ENCODE peak calls at places on chromosome 19, in ten cellular contexts. S is aorta, C is AG09319, P is nucleus accumbens, H is HFFc6, Z is smooth muscle cell of the brain vasculature, J is heart left ventricle, Y is AG04450, E is cardiac fibroblast, D is esophagus squamous epithelium. R is an unnamed sample.

GRCh38 chr19:13838943-13839192 is 38.1 kb upstream of the NANOS3 start:
- DNase-seq in H (no peak), Y (no peak), C (no peak), J (no peak), D (no peak), E (no peak), Z (no peak), P (no peak), S (no peak), R (no peak)

GRCh38 chr19:30570194-30570593 is 198.0 kb downstream of the ZNF536 start:
- DNase-seq in D (no peak), J (no peak), S (no peak), Y (no peak), P (no peak), C (no peak), H (no peak), E (no peak), Z (no peak), R (no peak)

GRCh38 chr19:5048727-5049553 is 80.0 kb downstream of the KDM4B start:
- DNase-seq in C (no peak), J (no peak), Z (no peak), P (no peak), D (no peak), S (peak; percentile 87), Y (no peak), H (peak; percentile 42), E (peak; percentile 76), R (no peak)

GRCh38 chr19:58559275-58560006 is 1.0 kb upstream of the UBE2M start:
- DNase-seq in Y (peak; percentile 77), P (no peak), C (peak; percentile 82), D (no peak), Z (peak; percentile 65), E (peak; percentile 95), J (peak; percentile 93), S (peak; percentile 96), H (peak; percentile 82), R (peak; percentile 74)

GRCh38 chr19:35773020-35773809 is 2.1 kb upstream of the ARHGAP33 start:
- DNase-seq in P (no peak), Y (no peak), S (no peak), J (no peak), D (no peak), C (no peak), H (no peak), E (peak; percentile 42), Z (no peak), R (no peak)

GRCh38 chr19:7872306-7873204 is 1.6 kb downstream of the PRR36 start:
- DNase-seq in Y (no peak), H (no peak), J (no peak), D (no peak), E (no peak), C (no peak), S (no peak), P (no peak), Z (no peak), R (no peak)

GRCh38 chr19:50264483-50265186 is 61.2 kb downstream of the MYH14 start:
- DNase-seq in Y (no peak), J (no peak), P (no peak), C (no peak), H (no peak), S (no peak), Z (no peak), D (no peak), E (no peak), R (no peak)

GRCh38 chr19:48480151-48480475 is 10.9 kb downstream of the CYTH2 start:
- DNase-seq in J (peak; percentile 82), E (no peak), C (no peak), D (no peak), S (peak; percentile 81), Z (no peak), H (no peak), Y (no peak), P (peak; percentile 70), R (no peak)

GRCh38 chr19:4930664-4931063 is 21.4 kb downstream of the UHRF1 start:
- DNase-seq in H (no peak), D (no peak), P (no peak), J (no peak), E (no peak), Z (no peak), C (no peak), Y (no peak), S (no peak), R (no peak)

GRCh38 chr19:50328257-50329145 is 676 bp downstream of the KCNC3 start:
- DNase-seq in H (no peak), Z (no peak), Y (no peak), E (peak; percentile 2), J (no peak), D (no peak), P (no peak), C (no peak), S (no peak), R (no peak)

GRCh38 chr19:50663280-50663790 is 14.1 kb downstream of the C19orf81 start:
- DNase-seq in S (no peak), C (no peak), J (no peak), H (no peak), Z (no peak), Y (no peak), P (no peak), E (no peak), D (no peak), R (no peak)

GRCh38 chr19:5357584-5357983 is 17.0 kb upstream of the PTPRS start:
- DNase-seq in Z (no peak), J (no peak), H (no peak), S (no peak), Y (no peak), C (no peak), E (no peak), D (no peak), P (no peak), R (no peak)

GRCh38 chr19:43759515-43759914 is 4.8 kb upstream of the SMG9 start:
- DNase-seq in Y (no peak), H (peak; percentile 79), D (no peak), C (no peak), J (peak; percentile 14), E (peak; percentile 43), P (no peak), S (no peak), Z (peak; percentile 36), R (no peak)

GRCh38 chr19:33132425-33132824 is 511 bp downstream of the WDR88 start:
- DNase-seq in H (no peak), J (no peak), S (no peak), C (no peak), E (no peak), Y (no peak), D (no peak), P (no peak), Z (no peak), R (no peak)

GRCh38 chr19:2495651-2496316 is 19.9 kb downstream of the GADD45B start:
- DNase-seq in C (no peak), P (no peak), S (peak; percentile 73), E (peak; percentile 71), J (no peak), D (no peak), Y (no peak), Z (no peak), H (peak; percentile 56), R (no peak)

GRCh38 chr19:45472557-45473365 is 5.0 kb downstream of the FOSB start:
- DNase-seq in P (no peak), E (peak; percentile 57), Z (no peak), H (no peak), Y (no peak), J (no peak), S (no peak), C (peak; percentile 19), D (no peak), R (no peak)

GRCh38 chr19:32396046-32396652 is 9.4 kb upstream of the DPY19L3 start:
- DNase-seq in P (peak; percentile 21), C (no peak), Y (no peak), Z (no peak), S (no peak), J (no peak), D (no peak), E (no peak), H (no peak), R (no peak)

GRCh38 chr19:771332-771785 is 20.4 kb downstream of the MISP start:
- DNase-seq in C (no peak), Z (no peak), S (no peak), J (no peak), P (no peak), H (peak; percentile 56), Y (no peak), E (peak; percentile 78), D (no peak), R (no peak)

GRCh38 chr19:1648926-1649541 is 3.4 kb downstream of the TCF3 start:
- DNase-seq in S (no peak), E (no peak), P (no peak), C (no peak), Z (no peak), J (peak; percentile 49), Y (no peak), H (no peak), D (no peak), R (no peak)

GRCh38 chr19:38545596-38545995 is 72.2 kb downstream of the MAP4K1 start:
- DNase-seq in E (peak; percentile 23), Z (no peak), Y (no peak), P (no peak), S (no peak), C (no peak), D (no peak), J (no peak), H (no peak), R (no peak)

R was measured in AG09309.